ENCODE peak calls at places on chromosomes 7 and 10, in nine cellular contexts. P is left ventricle myocardium inferior, X is cardiac muscle cell, Z is colonic mucosa, I is psoas muscle, F is BE2C, R is neural progenitor cell, M is OCI-LY7, N is ascending aorta. H is an unnamed sample.
A peak's percentile ranks its signal among the peaks of the same experiment; 100 is the strongest.

GRCh38 chr7:48011323-48011722 is 17.6 kb downstream of the SUN3 start:
- DNase-seq in X (no peak), R (no peak), F (no peak), N (no peak), P (no peak), Z (no peak), I (no peak), M (no peak), H (no peak)

GRCh38 chr10:113126506-113127192 is 176.6 kb downstream of the TCF7L2 start:
- DNase-seq in P (peak; percentile 74), M (no peak), F (peak; percentile 87), I (peak; percentile 73), Z (peak; percentile 65), R (peak; percentile 96), X (peak; percentile 84), N (no peak), H (peak; percentile 78)

GRCh38 chr7:72781161-72781560 is 46.8 kb downstream of the TYW1B start:
- DNase-seq in P (no peak), F (no peak), X (no peak), R (peak; percentile 2), M (no peak), Z (no peak), I (no peak), N (no peak), H (no peak)

GRCh38 chr7:32030904-32031692 is 39.1 kb downstream of the PDE1C start:
- DNase-seq in F (no peak), R (no peak), N (no peak), I (no peak), M (no peak), P (no peak), Z (no peak), X (no peak), H (no peak)

GRCh38 chr10:115948415-115948814 is 324.6 kb downstream of the GFRA1 start:
- DNase-seq in M (peak; percentile 1), N (no peak), X (peak; percentile 33), Z (no peak), I (no peak), R (peak; percentile 24), F (no peak), P (no peak), H (no peak)

GRCh38 chr7:151759591-151760042 is 117.3 kb downstream of the PRKAG2 start:
- DNase-seq in P (peak; percentile 43), Z (peak; percentile 66), M (peak; percentile 62), R (peak; percentile 88), I (peak; percentile 46), N (no peak), F (peak; percentile 78), X (peak; percentile 76), H (peak; percentile 72)

GRCh38 chr7:127930341-127931328 is 100.6 kb downstream of the LRRC4 start:
- DNase-seq in P (no peak), Z (peak; percentile 44), F (no peak), M (peak; percentile 42), I (no peak), X (no peak), N (no peak), R (no peak), H (peak; percentile 39)

GRCh38 chr7:99365318-99366141 is 9.0 kb upstream of the ARPC1B start:
- DNase-seq in Z (peak; percentile 82), M (peak; percentile 55), F (peak; percentile 55), X (no peak), I (peak; percentile 41), R (peak; percentile 40), P (no peak), N (no peak), H (peak; percentile 58)

GRCh38 chr7:112286294-112287086 is 80.0 kb downstream of the ZNF277 start:
- DNase-seq in P (no peak), I (no peak), Z (no peak), R (no peak), N (no peak), M (peak; percentile 8), F (peak; percentile 28), X (peak; percentile 8), H (no peak)

GRCh38 chr7:15305002-15305600 is 256.7 kb downstream of the AGMO start:
- DNase-seq in N (no peak), R (peak; percentile 64), M (peak; percentile 34), F (peak; percentile 61), I (peak; percentile 31), P (no peak), Z (peak; percentile 46), X (peak; percentile 69), H (peak; percentile 27)

GRCh38 chr7:2248984-2249694 is 7.1 kb downstream of the NUDT1 start:
- DNase-seq in P (peak; percentile 57), M (no peak), F (no peak), X (peak; percentile 95), R (no peak), N (peak; percentile 27), Z (peak; percentile 53), I (peak; percentile 70), H (peak; percentile 15)

GRCh38 chr7:150903627-150904026 is 51.3 kb downstream of the AOC1 start:
- DNase-seq in X (no peak), R (no peak), I (peak; percentile 36), P (peak; percentile 82), Z (peak; percentile 81), F (no peak), N (no peak), M (no peak), H (peak; percentile 95)

GRCh38 chr10:23467548-23467947 is 28.7 kb downstream of the OTUD1 start:
- DNase-seq in P (no peak), F (no peak), I (no peak), R (no peak), N (no peak), Z (no peak), M (no peak), X (no peak), H (no peak)

GRCh38 chr10:73797324-73798025 is 12.1 kb downstream of the ZSWIM8 start:
- DNase-seq in F (no peak), N (no peak), P (no peak), M (no peak), R (no peak), Z (no peak), I (no peak), X (no peak), H (no peak)

GRCh38 chr10:112126901-112127300 is 56.7 kb downstream of the GPAM start:
- DNase-seq in N (no peak), Z (no peak), I (no peak), P (no peak), M (no peak), F (peak; percentile 30), R (no peak), X (no peak), H (no peak)

GRCh38 chr7:48285365-48285764 is 114.1 kb downstream of the ABCA13 start:
- DNase-seq in P (no peak), N (no peak), M (no peak), I (no peak), F (no peak), R (no peak), Z (no peak), X (no peak), H (no peak)

GRCh38 chr7:102431617-102432298 is 1.6 kb upstream of the ORAI2 start:
- DNase-seq in X (no peak), I (no peak), N (no peak), R (no peak), F (no peak), M (peak; percentile 84), P (no peak), Z (peak; percentile 65), H (peak; percentile 47)

GRCh38 chr7:17526621-17527020 is 228.2 kb downstream of the AHR start:
- DNase-seq in F (no peak), P (no peak), Z (no peak), M (no peak), N (no peak), X (no peak), I (no peak), R (no peak), H (no peak)

GRCh38 chr7:12211054-12212050 is at the start of gene TMEM106B:
- DNase-seq in N (peak; percentile 86), I (peak; percentile 98), X (peak; percentile 95), Z (peak; percentile 97), F (peak; percentile 99), R (peak; percentile 98), P (peak; percentile 97), M (peak; percentile 89), H (peak; percentile 99)
- TF ChIP-seq CTCF in N (no peak), I (no peak), X (no peak), Z (no peak), F (peak; percentile 10), R (peak; percentile 11), P (no peak), M (no peak), H (no peak)

DNA sequence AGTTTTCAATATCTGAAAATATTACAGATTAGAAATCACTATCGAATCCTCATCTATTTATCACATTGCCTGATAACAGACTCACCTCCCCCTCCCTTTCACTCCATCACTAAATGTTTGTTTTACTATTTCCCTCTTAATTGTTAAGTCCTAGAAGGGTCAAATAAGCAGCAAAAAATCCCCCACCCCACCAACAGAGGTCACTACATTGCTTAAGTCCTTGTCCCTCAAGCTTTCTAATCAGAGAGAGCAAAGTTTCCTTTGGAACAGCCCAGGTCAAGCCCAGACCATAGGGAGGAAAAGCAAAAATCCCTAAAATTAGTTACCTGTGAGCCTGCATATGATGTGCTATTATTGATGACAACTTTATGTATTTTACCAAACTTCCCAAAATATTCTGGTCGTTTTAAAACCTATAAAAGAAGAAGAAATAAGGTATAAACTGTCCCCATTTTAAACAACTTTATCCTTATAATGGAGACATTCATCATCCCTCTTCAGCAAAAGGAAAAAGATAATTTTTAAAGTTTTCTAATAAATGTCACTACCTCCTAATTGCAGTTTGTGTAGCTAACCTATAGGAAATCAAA is 95.0 kb downstream of the CNOT4 start:
- DNase-seq in F (peak; percentile 66), Z (peak; percentile 24), R (peak; percentile 75), P (no peak), X (peak; percentile 73), M (peak; percentile 56), I (no peak), N (no peak), H (peak; percentile 26)
- H3K36me3 ChIP-seq in F (no peaks in the 10 kb centered on the region), Z (no peaks in the 10 kb centered on the region), R (no peaks in the 10 kb centered on the region), P (peaks cover 14% of the 10 kb centered on the region), X (peaks cover 4% of the 10 kb centered on the region), M (peaks cover 32% of the 10 kb centered on the region), I (no peaks in the 10 kb centered on the region), N (peaks cover 12% of the 10 kb centered on the region), H (no peaks in the 10 kb centered on the region)

GRCh38 chr7:155363852-155364600 is 66.3 kb downstream of the INSIG1 start:
- DNase-seq in I (no peak), Z (no peak), M (peak; percentile 48), R (no peak), F (peak; percentile 7), X (no peak), P (no peak), N (no peak), H (no peak)
- TF ChIP-seq CTCF in I (no peak), Z (no peak), M (peak; percentile 61), R (peak; percentile 13), F (no peak), X (no peak), P (no peak), N (no peak), H (no peak)

DNA sequence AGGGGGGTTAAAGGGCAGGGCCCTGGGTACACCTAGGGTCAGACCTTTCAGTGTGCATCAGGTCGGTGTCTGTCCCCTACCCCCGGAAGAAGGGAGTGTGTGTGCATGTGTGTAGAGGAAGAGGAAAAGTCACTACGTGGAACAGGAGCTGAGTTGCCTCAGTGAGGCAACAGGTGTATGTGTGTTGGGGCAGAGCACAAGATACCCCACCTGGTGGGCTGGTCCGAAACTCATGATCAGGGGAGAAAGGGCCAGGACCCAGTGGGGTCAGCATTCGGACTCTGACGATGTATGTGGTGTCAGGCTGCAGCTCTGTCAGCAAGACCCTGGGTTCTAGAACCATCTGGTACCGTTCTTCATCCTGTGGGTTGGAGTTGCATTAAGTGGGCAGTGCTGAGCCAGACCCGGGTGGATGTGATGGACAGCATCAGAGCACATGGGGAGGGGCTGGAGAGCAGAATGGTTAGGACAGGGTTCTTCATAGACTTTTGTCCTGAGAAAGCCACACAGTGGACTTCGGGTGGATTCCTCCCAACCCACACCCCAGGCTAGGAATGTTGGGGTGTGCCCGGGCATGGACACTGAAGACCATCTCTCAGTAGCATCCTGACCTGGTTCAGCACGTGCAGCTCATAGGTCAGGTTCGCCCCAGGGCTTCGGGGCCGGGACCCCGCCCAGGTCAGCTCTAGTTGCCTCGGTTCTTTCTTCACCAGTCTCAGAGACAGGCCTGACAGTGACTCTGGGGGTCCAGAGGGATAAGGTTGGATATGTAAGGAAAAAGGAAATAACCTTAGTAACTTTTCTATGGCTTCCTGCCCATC is 10.7 kb downstream of the EPHA1 start:
- DNase-seq in R (no peak), N (no peak), M (no peak), P (no peak), X (no peak), F (no peak), Z (no peak), I (no peak), H (no peak)
- H3K36me3 ChIP-seq in R (no peaks in the 10 kb centered on the region), N (no peaks in the 10 kb centered on the region), M (no peaks in the 10 kb centered on the region), P (peaks cover 1% of the 10 kb centered on the region), X (no peaks in the 10 kb centered on the region), F (no peaks in the 10 kb centered on the region), Z (no peaks in the 10 kb centered on the region), I (no peaks in the 10 kb centered on the region), H (no peaks in the 10 kb centered on the region)